ENCODE peak calls at places on chromosomes 2 and 18, in five cellular contexts. R is A549, W is WERI-Rb-1, Q is cardiac fibroblast, A is neural progenitor cell. F is an unnamed sample.
A peak's percentile ranks its signal among the peaks of the same experiment; 100 is the strongest.

GRCh38 chr2:20633794-20634259 is 17.1 kb downstream of the HS1BP3 start:
- DNase-seq in R (no peak), W (no peak), Q (no peak), A (no peak), F (no peak)

GRCh38 chr2:84906900-84907714 is 1.7 kb downstream of the TMSB10 start:
- DNase-seq in R (peak; percentile 93), W (no peak), Q (peak; percentile 94), A (peak; percentile 75), F (no peak)

GRCh38 chr2:198114064-198114463 is 309.7 kb downstream of the PLCL1 start:
- DNase-seq in R (no peak), W (no peak), Q (no peak), A (no peak), F (no peak)

GRCh38 chr2:159564081-159564480 is 52.3 kb downstream of the BAZ2B start:
- DNase-seq in R (no peak), W (no peak), Q (peak; percentile 10), A (no peak), F (no peak)

GRCh38 chr2:229313591-229313990 is 42.5 kb upstream of the PID1 start:
- DNase-seq in R (no peak), W (no peak), Q (peak; percentile 84), A (no peak), F (no peak)

GRCh38 chr18:80147418-80148315 is 38.6 kb downstream of the ADNP2 start:
- DNase-seq in R (peak; percentile 23), W (peak; percentile 88), Q (peak; percentile 85), A (peak; percentile 51), F (peak; percentile 79)

GRCh38 chr2:15950088-15950952 is 10.0 kb downstream of the MYCN start:
- DNase-seq in R (no peak), W (no peak), Q (no peak), A (no peak), F (no peak)

GRCh38 chr18:22564036-22564435 is 146.3 kb upstream of the CTAGE1 start:
- DNase-seq in R (no peak), W (no peak), Q (peak; percentile 83), A (no peak), F (no peak)

GRCh38 chr2:152505495-152505906 is 170.5 kb downstream of the FMNL2 start:
- DNase-seq in R (peak; percentile 69), W (no peak), Q (peak; percentile 76), A (no peak), F (no peak)

GRCh38 chr2:229660951-229661350 is 53.4 kb downstream of the DNER start:
- DNase-seq in R (no peak), W (no peak), Q (peak; percentile 5), A (no peak), F (no peak)

GRCh38 chr2:47357475-47357874 is 45.5 kb upstream of the MSH2 start:
- DNase-seq in R (no peak), W (no peak), Q (peak; percentile 75), A (no peak), F (no peak)

GRCh38 chr2:69565431-69565839 is 78.1 kb downstream of the AAK1 start:
- DNase-seq in R (peak; percentile 50), W (peak; percentile 85), Q (peak; percentile 36), A (peak; percentile 77), F (peak; percentile 54)

GRCh38 chr2:195929531-195929930 is 139.1 kb downstream of the DNAH7 start:
- DNase-seq in R (no peak), W (no peak), Q (no peak), A (no peak), F (no peak)

GRCh38 chr2:8438476-8438875 is 243.4 kb upstream of the ID2 start:
- DNase-seq in R (no peak), W (no peak), Q (no peak), A (no peak), F (no peak)

GRCh38 chr18:45448871-45449270 is 166.4 kb upstream of the SLC14A2 start:
- DNase-seq in R (no peak), W (peak; percentile 12), Q (no peak), A (peak; percentile 65), F (no peak)

GRCh38 chr18:31225668-31226067 is 63.0 kb upstream of the DSC1 start:
- DNase-seq in R (no peak), W (no peak), Q (peak; percentile 67), A (peak; percentile 83), F (no peak)

GRCh38 chr2:63903003-63903402 is 61.3 kb downstream of the UGP2 start:
- DNase-seq in R (no peak), W (no peak), Q (peak; percentile 13), A (no peak), F (no peak)

GRCh38 chr2:153536105-153536504 is 57.5 kb upstream of the RPRM start:
- DNase-seq in R (no peak), W (no peak), Q (no peak), A (no peak), F (no peak)

GRCh38 chr2:12397861-12398260 is 318.9 kb upstream of the TRIB2 start:
- DNase-seq in R (no peak), W (no peak), Q (no peak), A (no peak), F (no peak)

GRCh38 chr2:238172439-238172838 is 13.7 kb downstream of the ERFE start:
- DNase-seq in R (no peak), W (no peak), Q (no peak), A (no peak), F (no peak)

GRCh38 chr2:200466703-200467418 is 43.0 kb downstream of the KCTD18 start:
- DNase-seq in R (no peak), W (no peak), Q (peak; percentile 95), A (no peak), F (no peak)

GRCh38 chr18:68399721-68400120 is 315.2 kb downstream of the TMX3 start:
- DNase-seq in R (no peak), W (no peak), Q (no peak), A (no peak), F (no peak)

GRCh38 chr2:133937669-133938068 is 316.2 kb upstream of the MGAT5 start:
- DNase-seq in R (no peak), W (no peak), Q (no peak), A (no peak), F (no peak)

GRCh38 chr2:233270366-233270765 is 18.9 kb downstream of the ATG16L1 start:
- DNase-seq in R (no peak), W (no peak), Q (no peak), A (no peak), F (no peak)

GRCh38 chr18:78664048-78664447 is 315.6 kb upstream of the SALL3 start:
- DNase-seq in R (no peak), W (no peak), Q (no peak), A (no peak), F (no peak)

GRCh38 chr18:38867680-38868079 is 1302.1 kb upstream of the CELF4 start:
- DNase-seq in R (no peak), W (no peak), Q (no peak), A (no peak), F (no peak)

GRCh38 chr2:194486316-194486715 is 1170.7 kb upstream of the SLC39A10 start:
- DNase-seq in R (no peak), W (no peak), Q (no peak), A (no peak), F (no peak)

GRCh38 chr2:48070415-48070814 is 164.1 kb upstream of the FBXO11 start:
- DNase-seq in R (no peak), W (peak; percentile 71), Q (no peak), A (no peak), F (no peak)

GRCh38 chr2:37084797-37085196 is 479 bp downstream of the GPATCH11 start:
- DNase-seq in R (no peak), W (no peak), Q (no peak), A (peak; percentile 3), F (no peak)

GRCh38 chr18:37524546-37525301 is 40.9 kb downstream of the CELF4 start:
- DNase-seq in R (no peak), W (no peak), Q (no peak), A (peak; percentile 76), F (no peak)

GRCh38 chr2:15673919-15674636 is 82.4 kb downstream of the DDX1 start:
- DNase-seq in R (no peak), W (peak; percentile 48), Q (peak; percentile 36), A (peak; percentile 71), F (no peak)

GRCh38 chr2:12861344-12861942 is 144.7 kb downstream of the TRIB2 start:
- DNase-seq in R (no peak), W (no peak), Q (peak; percentile 35), A (no peak), F (no peak)

GRCh38 chr2:101827246-101827645 is 129.7 kb downstream of the MAP4K4 start:
- DNase-seq in R (no peak), W (no peak), Q (peak; percentile 84), A (no peak), F (no peak)

GRCh38 chr2:217626926-217627325 is 375.9 kb downstream of the TNS1 start:
- DNase-seq in R (no peak), W (no peak), Q (no peak), A (no peak), F (no peak)

GRCh38 chr2:217628061-217628460 is 374.7 kb downstream of the TNS1 start:
- DNase-seq in R (no peak), W (no peak), Q (no peak), A (no peak), F (no peak)

GRCh38 chr2:217632036-217632435 is 370.8 kb downstream of the TNS1 start:
- DNase-seq in R (no peak), W (no peak), Q (no peak), A (no peak), F (no peak)

GRCh38 chr2:217631091-217631490 is 371.7 kb downstream of the TNS1 start:
- DNase-seq in R (no peak), W (peak; percentile 62), Q (no peak), A (peak; percentile 19), F (no peak)

DNA sequence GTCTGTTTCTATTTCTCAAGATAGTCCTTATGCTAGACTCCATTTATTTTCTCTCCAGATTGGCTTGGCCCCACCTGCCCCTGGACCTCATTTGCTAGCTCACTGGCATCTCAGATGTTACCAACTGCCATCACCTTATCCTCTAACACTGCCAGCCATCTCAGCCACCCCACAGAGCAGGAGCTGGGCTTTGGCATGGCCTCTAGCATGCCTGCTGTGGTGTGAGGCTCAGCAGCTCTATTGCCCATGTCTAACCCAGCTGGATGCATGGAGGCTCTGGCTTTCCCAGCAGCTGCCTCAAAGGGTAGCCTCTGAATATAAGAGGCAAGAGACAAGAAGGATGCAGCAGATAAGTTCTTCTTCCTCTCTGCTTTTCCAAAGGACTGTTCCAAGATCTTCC is 373.4 kb downstream of the TNS1 start:
- DNase-seq in R (no peak), W (no peak), Q (no peak), A (no peak), F (no peak)
- TF ChIP-seq CTCF in R (no peak), W (no peak), Q (no peak), A (no peak), F (no peak)

GRCh38 chr2:132850688-132851087 is 180.7 kb upstream of the LYPD1 start:
- DNase-seq in R (no peak), W (no peak), Q (no peak), A (no peak), F (no peak)
- TF ChIP-seq CTCF in R (no peak), W (no peak), Q (no peak), A (no peak), F (no peak)

GRCh38 chr2:100416939-100417744 is at the start of gene CHST10:
- DNase-seq in R (peak; percentile 63), W (peak; percentile 73), Q (peak; percentile 60), A (peak; percentile 85), F (no peak)
- TF ChIP-seq CTCF in R (no peak), W (no peak), Q (no peak), A (no peak), F (no peak)

DNA sequence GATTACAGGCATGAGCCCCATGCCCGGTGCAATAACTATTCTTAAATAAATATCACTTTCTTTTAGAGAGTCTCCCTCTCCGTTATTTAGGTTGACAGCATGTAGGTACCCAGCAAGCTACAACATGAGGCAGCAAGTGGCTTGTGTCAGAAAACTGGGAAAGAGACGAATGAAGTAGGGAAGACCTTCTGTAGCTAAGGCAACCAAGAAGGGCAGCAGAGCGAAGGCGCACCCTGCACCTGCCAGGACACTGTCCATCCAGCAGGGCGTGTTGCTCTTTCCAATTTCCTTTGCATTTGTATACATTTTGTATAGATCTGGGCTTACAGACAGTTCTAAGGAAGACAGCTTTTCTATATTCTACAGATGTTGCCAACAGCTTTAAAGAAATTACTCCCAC is 48.1 kb downstream of the FAM228A start:
- DNase-seq in R (no peak), W (no peak), Q (no peak), A (no peak), F (no peak)
- TF ChIP-seq CTCF in R (no peak), W (no peak), Q (no peak), A (no peak), F (no peak)